ENCODE peak calls at places on chromosome 1, in six cellular contexts. U, W, H, E, B and N are unnamed samples.

GRCh38 chr1:155219592-155220031 is 11.1 kb downstream of the MTX1 start:
- DNase-seq in W (no peak), B (no peak), U (no peak), E (no peak), H (no peak), N (peak)

GRCh38 chr1:25590096-25590824 is 26.3 kb upstream of the MAN1C1 start:
- DNase-seq in H (peak), E (no peak), B (no peak), U (no peak), W (no peak), N (peak)

GRCh38 chr1:64292399-64292798 is 89.0 kb downstream of the UBE2U start:
- DNase-seq in B (no peak), E (no peak), W (no peak), U (no peak), H (no peak), N (no peak)

GRCh38 chr1:84876353-84876752 is 16.7 kb downstream of the LPAR3 start:
- DNase-seq in B (no peak), E (no peak), H (no peak), W (no peak), U (no peak), N (no peak)

GRCh38 chr1:173405281-173405680 is 71.9 kb upstream of the PRDX6 start:
- DNase-seq in B (no peak), W (no peak), U (no peak), E (no peak), H (no peak), N (no peak)

GRCh38 chr1:46309401-46310159 is 6.1 kb downstream of the UQCRH start:
- DNase-seq in W (no peak), B (no peak), U (no peak), H (no peak), E (no peak), N (no peak)

GRCh38 chr1:198678901-198679329 is 40.1 kb downstream of the PTPRC start:
- DNase-seq in E (peak), B (no peak), H (no peak), W (no peak), U (peak), N (no peak)

GRCh38 chr1:151606384-151606783 is 5.5 kb upstream of the SNX27 start:
- DNase-seq in U (no peak), B (no peak), W (no peak), E (no peak), H (no peak), N (peak)

GRCh38 chr1:100441651-100442050 is 89.3 kb downstream of the CDC14A start:
- DNase-seq in B (no peak), U (no peak), W (no peak), H (no peak), E (no peak), N (no peak)

GRCh38 chr1:90504509-90504908 is 212.6 kb downstream of the BARHL2 start:
- DNase-seq in W (no peak), H (no peak), U (no peak), E (no peak), B (no peak), N (no peak)

GRCh38 chr1:29145739-29146437 is 22.2 kb upstream of the TMEM200B start:
- DNase-seq in U (no peak), B (no peak), E (no peak), H (no peak), W (peak), N (peak)

GRCh38 chr1:34426325-34426896 is 249.7 kb downstream of the C1orf94 start:
- DNase-seq in E (no peak), U (no peak), B (no peak), W (no peak), H (no peak), N (peak)

GRCh38 chr1:39205102-39205780 is 746 bp downstream of the MACF1 start:
- DNase-seq in W (peak), B (no peak), U (peak), H (no peak), E (peak), N (peak)

GRCh38 chr1:95085376-95085775 is 12.6 kb upstream of the ALG14 start:
- DNase-seq in U (no peak), B (no peak), H (no peak), W (no peak), E (no peak), N (no peak)

GRCh38 chr1:2948001-2948750 is 73.1 kb upstream of the ACTRT2 start:
- DNase-seq in U (no peak), E (no peak), H (no peak), W (no peak), B (no peak), N (no peak)